ENCODE peak calls at places on chromosomes 16 and 17, in eight cellular contexts. B is astrocyte of the cerebellum; L is fibroblast of gingiva; N is spleen; R is mammary epithelial cell; J is NCI-H2029; Y is stimulated activated CD4-positive, alpha-beta T cell treated with anti-CD3 and anti-CD28 coated beads, Interleukin-1b, Interleukin-23, amount 100 ng/mL, for 24 hours; X is activated CD8-positive, alpha-beta T cell treated with anti-CD3 and anti-CD28 coated beads, Interleukin-2, amount 10 ng/mL, durations not matched to agents 7 days and 5 days. G is an unnamed sample.

GRCh38 chr17:50839591-50840310 is 4.4 kb downstream of the WFIKKN2 start:
- DNase-seq in J (no peak), N (no peak), Y (no peak), B (no peak), X (no peak), L (no peak), R (no peak), G (no peak)

GRCh38 chr17:66807182-66807581 is 27.7 kb upstream of the CACNG5 start:
- DNase-seq in B (no peak), N (peak; percentile 55), X (no peak), J (peak; percentile 46), Y (no peak), R (no peak), L (no peak), G (no peak)

GRCh38 chr16:84397090-84397489 is 28.8 kb downstream of the ATP2C2 start:
- DNase-seq in X (no peak), N (no peak), Y (no peak), R (peak; percentile 19), J (no peak), B (no peak), L (no peak), G (no peak)

GRCh38 chr16:13957197-13958078 is 37.5 kb downstream of the ERCC4 start:
- DNase-seq in J (peak; percentile 33), B (peak; percentile 88), R (peak; percentile 87), N (no peak), L (peak; percentile 97), X (no peak), Y (no peak), G (peak; percentile 18)

GRCh38 chr17:76404256-76404655 is 19.8 kb downstream of the SPHK1 start:
- DNase-seq in N (peak; percentile 30), R (no peak), Y (no peak), L (no peak), J (no peak), X (no peak), B (no peak), G (no peak)

GRCh38 chr17:13395872-13396271 is 205.9 kb downstream of the HS3ST3A1 start:
- DNase-seq in Y (no peak), X (no peak), B (no peak), L (peak; percentile 73), N (no peak), J (no peak), R (peak; percentile 88), G (no peak)

GRCh38 chr16:53822936-53823529 is 119.1 kb downstream of the FTO start:
- DNase-seq in Y (no peak), N (no peak), X (peak; percentile 21), J (peak; percentile 38), B (no peak), L (no peak), R (peak; percentile 24), G (no peak)

GRCh38 chr16:88806491-88807111 is 3.0 kb downstream of the CDT1 start:
- DNase-seq in J (no peak), X (no peak), N (no peak), L (no peak), Y (no peak), B (no peak), R (no peak), G (no peak)

GRCh38 chr17:72271603-72272002 is 150.8 kb downstream of the SOX9 start:
- DNase-seq in L (no peak), R (no peak), J (no peak), Y (no peak), B (no peak), X (no peak), N (no peak), G (no peak)

GRCh38 chr16:57482845-57483545 is 3.3 kb downstream of the DOK4 start:
- DNase-seq in N (peak; percentile 55), L (no peak), X (no peak), J (no peak), R (no peak), B (no peak), Y (no peak), G (no peak)

GRCh38 chr17:48181653-48182052 is 74.1 kb downstream of the SNX11 start:
- DNase-seq in J (no peak), B (no peak), Y (no peak), N (no peak), R (no peak), X (no peak), L (no peak), G (peak; percentile 25)

GRCh38 chr17:82871056-82871775 is 31.4 kb upstream of the ZNF750 start:
- DNase-seq in B (no peak), N (peak; percentile 89), R (peak; percentile 21), X (no peak), Y (no peak), J (no peak), L (no peak), G (no peak)

GRCh38 chr17:57903961-57904360 is 51.3 kb downstream of the CUEDC1 start:
- DNase-seq in X (no peak), J (no peak), Y (no peak), B (no peak), R (no peak), N (no peak), L (no peak), G (no peak)

GRCh38 chr17:66348605-66349165 is 46.3 kb downstream of the PRKCA start:
- DNase-seq in X (no peak), L (peak; percentile 49), J (peak; percentile 15), N (no peak), Y (no peak), R (peak; percentile 63), B (peak; percentile 55), G (no peak)

GRCh38 chr16:10245002-10245401 is 62.8 kb upstream of the GRIN2A start:
- DNase-seq in R (no peak), N (no peak), J (no peak), X (no peak), L (no peak), B (no peak), Y (no peak), G (no peak)

GRCh38 chr16:24610421-24610765 is 71.0 kb downstream of the RBBP6 start:
- DNase-seq in N (peak; percentile 73), J (peak; percentile 6), B (peak; percentile 0), Y (no peak), L (peak; percentile 6), X (no peak), R (peak; percentile 9), G (no peak)

GRCh38 chr17:75301502-75302206 is 12.4 kb upstream of the SLC25A19 start:
- DNase-seq in L (no peak), X (no peak), B (no peak), R (no peak), J (no peak), N (no peak), Y (no peak), G (no peak)

GRCh38 chr17:72467841-72468653 is 347.2 kb downstream of the SOX9 start:
- DNase-seq in J (no peak), B (no peak), X (no peak), Y (no peak), L (peak; percentile 75), R (peak; percentile 98), N (peak; percentile 69), G (no peak)

GRCh38 chr17:70073799-70074198 is 1.2 kb upstream of the KCNJ16 start:
- DNase-seq in R (no peak), Y (no peak), L (no peak), J (no peak), X (no peak), B (no peak), N (no peak), G (no peak)

GRCh38 chr17:2710804-2711607 is 558 bp downstream of the CLUH start:
- DNase-seq in L (no peak), X (peak; percentile 35), Y (peak; percentile 35), B (no peak), R (peak; percentile 27), N (no peak), J (no peak), G (no peak)

GRCh38 chr16:56936491-56936890 is 4.5 kb downstream of the HERPUD1 start:
- DNase-seq in J (no peak), N (no peak), L (no peak), Y (no peak), X (no peak), R (no peak), B (no peak), G (peak; percentile 74)

GRCh38 chr17:45129940-45130639 is 2.2 kb downstream of the PLCD3 start:
- DNase-seq in Y (no peak), L (no peak), R (peak; percentile 63), N (no peak), B (no peak), J (no peak), X (no peak), G (no peak)

GRCh38 chr16:23924138-23924537 is 88.4 kb downstream of the PRKCB start:
- DNase-seq in R (no peak), J (no peak), Y (no peak), B (no peak), L (no peak), X (no peak), N (no peak), G (no peak)

GRCh38 chr17:15456972-15457722 is 10.3 kb downstream of the CDRT4 start:
- DNase-seq in J (peak; percentile 57), R (no peak), Y (no peak), N (no peak), X (no peak), B (peak; percentile 90), L (peak; percentile 98), G (no peak)

GRCh38 chr17:35374766-35375344 is 1.4 kb upstream of the SLFN11 start:
- DNase-seq in J (no peak), N (no peak), X (no peak), L (no peak), B (no peak), Y (no peak), R (no peak), G (no peak)

GRCh38 chr17:79940381-79941087 is 95.1 kb downstream of the TBC1D16 start:
- DNase-seq in B (no peak), X (no peak), Y (no peak), L (no peak), N (peak; percentile 57), R (no peak), J (no peak), G (no peak)

GRCh38 chr17:63019138-63019873 is 53.3 kb downstream of the TANC2 start:
- DNase-seq in Y (no peak), N (no peak), B (no peak), J (no peak), R (peak; percentile 48), L (no peak), X (no peak), G (no peak)

GRCh38 chr16:523097-523741 is 4.3 kb upstream of the CAPN15 start:
- DNase-seq in N (no peak), J (no peak), R (no peak), L (no peak), B (no peak), Y (no peak), X (no peak), G (no peak)

GRCh38 chr17:50443492-50444051 is 17.6 kb downstream of the ACSF2 start:
- DNase-seq in L (no peak), B (no peak), Y (no peak), R (no peak), X (no peak), J (no peak), N (no peak), G (no peak)

GRCh38 chr17:81049372-81049911 is 14.5 kb downstream of the BAIAP2 start:
- DNase-seq in X (peak; percentile 51), R (no peak), Y (no peak), B (no peak), N (no peak), L (no peak), J (no peak), G (no peak)

GRCh38 chr17:81566461-81567126 is 14.4 kb upstream of the FAAP100 start:
- DNase-seq in N (no peak), R (peak; percentile 79), Y (no peak), L (peak; percentile 86), B (peak; percentile 96), X (no peak), J (peak; percentile 64), G (no peak)

GRCh38 chr17:49565948-49566491 is 9.7 kb upstream of the NXPH3 start:
- DNase-seq in R (peak; percentile 38), Y (no peak), J (peak; percentile 79), N (peak; percentile 58), L (no peak), X (peak; percentile 31), B (no peak), G (no peak)

GRCh38 chr17:17963066-17963465 is 9.1 kb downstream of the TOM1L2 start:
- DNase-seq in R (no peak), Y (no peak), L (no peak), B (no peak), X (no peak), N (no peak), J (no peak), G (no peak)

GRCh38 chr16:75304521-75305363 is 53.3 kb upstream of the BCAR1 start:
- DNase-seq in Y (no peak), L (peak; percentile 91), R (peak; percentile 91), N (peak; percentile 84), X (no peak), B (peak; percentile 76), J (no peak), G (no peak)